ENCODE peak calls at places on chromosomes 11 and 22, in seven cellular contexts. V is GM13977, S is glutamatergic neuron, J is progenitor cell of endocrine pancreas, U is body of pancreas, X is fibroblast of mammary gland, E is endothelial cell. F is an unnamed sample.

GRCh38 chr11:68016904-68017817 is 7.0 kb downstream of the ALDH3B1 start:
- DNase-seq in V (no peak), X (no peak), S (peak), U (no peak), J (no peak), E (no peak), F (no peak)

GRCh38 chr11:33861366-33861765 is 30.5 kb downstream of the LMO2 start:
- DNase-seq in J (no peak), X (no peak), S (no peak), V (no peak), U (no peak), E (no peak), F (no peak)

GRCh38 chr11:117997436-117998200 is 11.4 kb downstream of the IL10RA start:
- DNase-seq in U (no peak), E (no peak), S (no peak), V (no peak), J (no peak), X (peak), F (no peak)

GRCh38 chr11:13463779-13464290 is 813 bp upstream of the BTBD10 start:
- DNase-seq in X (peak), J (no peak), S (no peak), V (no peak), E (no peak), U (no peak), F (no peak)

GRCh38 chr11:2691991-2692841 is 7.6 kb downstream of the KCNQ1OT1 start:
- DNase-seq in S (no peak), X (no peak), V (no peak), J (no peak), U (peak), E (no peak), F (no peak)

GRCh38 chr11:124277809-124278208 is 21.6 kb downstream of the OR8G5 start:
- DNase-seq in E (no peak), V (no peak), X (no peak), S (no peak), J (no peak), U (no peak), F (no peak)

GRCh38 chr22:20957691-20958440 is 9.2 kb upstream of the AIFM3 start:
- DNase-seq in V (peak), X (peak), E (no peak), S (peak), U (no peak), J (no peak), F (no peak)

GRCh38 chr22:25021976-25022711 is 69.6 kb downstream of the KIAA1671 start:
- DNase-seq in S (no peak), J (no peak), X (no peak), U (peak), V (no peak), E (no peak), F (no peak)

GRCh38 chr22:20904008-20904979 is 12.9 kb upstream of the CRKL start:
- DNase-seq in V (no peak), J (no peak), S (no peak), U (no peak), E (no peak), X (peak), F (no peak)

GRCh38 chr11:16111690-16112089 is 244.7 kb downstream of the SOX6 start:
- DNase-seq in S (no peak), J (no peak), X (no peak), V (no peak), E (no peak), U (no peak), F (no peak)

GRCh38 chr22:48719978-48720661 is 1107.6 kb downstream of the BRD1 start:
- DNase-seq in X (no peak), U (no peak), S (no peak), J (no peak), E (peak), V (no peak), F (no peak)

GRCh38 chr11:79963886-79964660 is 523.2 kb upstream of the TENM4 start:
- DNase-seq in S (no peak), X (no peak), J (no peak), E (no peak), U (no peak), V (no peak), F (no peak)

GRCh38 chr22:47835726-47836125 is 1073.3 kb downstream of the TBC1D22A start:
- DNase-seq in X (peak), U (no peak), V (no peak), S (no peak), E (no peak), J (no peak), F (no peak)

GRCh38 chr11:13009921-13010736 is 1.0 kb downstream of the RASSF10 start:
- DNase-seq in V (peak), U (peak), E (peak), J (peak), X (peak), S (peak), F (no peak)

GRCh38 chr22:32909561-32910348 is 108.2 kb downstream of the TIMP3 start:
- DNase-seq in E (no peak), V (no peak), S (no peak), X (no peak), U (no peak), J (no peak), F (no peak)

GRCh38 chr11:70470127-70470526 is 71.8 kb downstream of the CTTN start:
- DNase-seq in V (peak), S (no peak), J (no peak), X (peak), E (no peak), U (no peak), F (no peak)

GRCh38 chr11:16902979-16903378 is 111.2 kb downstream of the PLEKHA7 start:
- DNase-seq in X (no peak), U (no peak), S (no peak), E (no peak), J (no peak), V (peak), F (no peak)

GRCh38 chr11:94544832-94545640 is 1.3 kb downstream of the FUT4 start:
- DNase-seq in V (no peak), S (peak), X (no peak), E (no peak), J (peak), U (peak), F (peak)

GRCh38 chr11:131750152-131750551 is 379.7 kb downstream of the NTM start:
- DNase-seq in U (no peak), V (no peak), S (no peak), E (no peak), X (no peak), J (no peak), F (no peak)

GRCh38 chr22:39240841-39241631 is 3.7 kb downstream of the PDGFB start:
- DNase-seq in V (no peak), J (no peak), X (no peak), U (peak), S (peak), E (no peak), F (peak)

GRCh38 chr11:62538470-62539237 is 8.0 kb downstream of the AHNAK start:
- DNase-seq in V (peak), X (no peak), J (no peak), S (peak), U (no peak), E (no peak), F (no peak)

GRCh38 chr11:100920571-100920970 is 209.0 kb downstream of the PGR start:
- DNase-seq in E (no peak), J (no peak), S (no peak), V (no peak), X (no peak), U (no peak), F (no peak)

GRCh38 chr11:116199182-116199581 is 573.6 kb downstream of the BUD13 start:
- DNase-seq in S (peak), X (no peak), J (no peak), U (no peak), E (no peak), V (no peak), F (no peak)

GRCh38 chr11:27532652-27533325 is 26.2 kb upstream of the LIN7C start:
- DNase-seq in S (no peak), V (no peak), U (no peak), J (no peak), E (no peak), X (peak), F (no peak)

GRCh38 chr11:95920460-95921105 is 3.3 kb downstream of the MTMR2 start:
- DNase-seq in J (no peak), S (no peak), V (no peak), U (no peak), E (no peak), X (peak), F (no peak)

GRCh38 chr11:19714093-19714386 is 1.4 kb downstream of the NAV2 start:
- DNase-seq in U (no peak), X (peak), V (no peak), J (no peak), E (no peak), S (no peak), F (no peak)

GRCh38 chr22:38461414-38462081 is 6.3 kb upstream of the KDELR3 start:
- DNase-seq in S (peak), U (peak), J (peak), E (peak), X (peak), V (peak), F (peak)

GRCh38 chr11:8237453-8237852 is 26.2 kb downstream of the LMO1 start:
- DNase-seq in V (no peak), S (peak), J (no peak), X (no peak), E (no peak), U (no peak), F (no peak)

GRCh38 chr22:19430890-19431541 is 517 bp downstream of the HIRA start:
- DNase-seq in X (peak), E (peak), V (peak), S (peak), J (peak), U (peak), F (peak)

GRCh38 chr22:31945971-31946680 is 1.8 kb downstream of the YWHAH start:
- DNase-seq in V (no peak), E (no peak), J (no peak), U (no peak), X (no peak), S (no peak), F (no peak)

GRCh38 chr11:93857413-93858185 is 7.2 kb upstream of the VSTM5 start:
- DNase-seq in X (peak), S (no peak), J (no peak), E (no peak), V (no peak), U (no peak), F (no peak)

GRCh38 chr11:2777871-2778629 is 78.3 kb upstream of the KCNQ1OT1 start:
- DNase-seq in U (peak), J (peak), X (no peak), V (no peak), S (peak), E (peak), F (no peak)

DNA sequence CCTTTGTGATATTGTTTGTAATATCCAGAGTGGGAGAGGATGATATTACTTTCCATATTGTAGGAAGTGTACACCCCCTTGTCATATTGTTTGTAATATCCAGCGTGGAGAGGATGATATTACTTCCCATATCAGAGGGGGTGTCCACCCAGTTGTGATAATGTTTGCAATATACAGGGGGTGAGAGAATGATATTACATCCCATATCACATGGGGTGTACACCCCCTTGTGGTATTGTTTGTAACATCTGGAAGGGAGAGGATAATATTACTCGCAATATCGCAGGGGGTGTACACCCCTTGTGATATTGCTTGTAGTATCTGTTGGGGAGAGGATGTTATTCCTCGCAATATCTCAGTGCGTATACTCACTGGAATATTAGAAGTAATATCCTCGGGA is 61.5 kb downstream of the PRSS23 start:
- DNase-seq in X (no peak), U (no peak), S (no peak), V (no peak), J (no peak), E (no peak), F (no peak)
- TF ChIP-seq CTCF in X (peak), U (no peak), S (no peak), V (no peak), J (no peak), E (no peak), F (no peak)

DNA sequence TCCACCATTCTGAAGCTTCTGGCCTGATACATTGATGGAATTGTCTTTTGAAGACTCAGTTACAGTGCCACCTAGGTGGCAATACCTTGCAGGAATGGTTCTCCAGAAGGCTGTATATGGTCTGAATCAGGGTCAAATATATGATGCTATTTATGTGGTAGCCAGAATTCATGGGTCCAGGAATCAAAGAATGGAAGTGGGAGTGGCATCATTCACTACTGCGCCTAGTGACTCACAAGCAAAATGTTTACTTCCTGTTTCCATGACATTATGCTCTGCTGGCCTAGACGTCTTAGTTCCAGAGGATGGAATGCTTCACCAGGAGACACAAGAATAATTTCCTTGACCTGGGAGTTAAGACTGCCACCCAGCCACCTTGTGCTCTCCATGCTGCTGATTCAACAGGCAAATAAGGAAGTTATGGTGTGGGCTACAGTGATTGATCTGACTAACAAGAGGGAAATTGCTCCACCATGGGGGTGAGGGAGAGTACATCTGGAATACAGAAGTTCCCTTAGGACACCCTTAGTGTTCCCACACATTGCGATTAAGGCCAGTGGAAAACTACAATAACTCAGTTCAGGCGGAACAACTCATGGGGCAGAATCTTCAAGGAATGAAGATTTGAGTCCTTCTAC is 491.8 kb downstream of the ETS1 start:
- DNase-seq in X (peak), J (no peak), E (no peak), S (no peak), U (no peak), V (no peak), F (no peak)
- TF ChIP-seq CTCF in X (no peak), J (no peak), E (no peak), S (no peak), U (no peak), V (peak), F (no peak)

GRCh38 chr11:111399187-111400031 is 20.3 kb upstream of the POU2AF1 start:
- DNase-seq in J (no peak), V (no peak), X (no peak), E (no peak), U (no peak), S (no peak), F (no peak)
- TF ChIP-seq CTCF in J (no peak), V (peak), X (no peak), E (no peak), U (no peak), S (no peak), F (no peak)

GRCh38 chr11:66050581-66051231 is 1.5 kb upstream of the SF3B2 start:
- DNase-seq in S (no peak), U (no peak), X (no peak), J (no peak), E (no peak), V (peak), F (no peak)
- TF ChIP-seq CTCF in S (no peak), U (no peak), X (no peak), J (no peak), E (no peak), V (no peak), F (no peak)

DNA sequence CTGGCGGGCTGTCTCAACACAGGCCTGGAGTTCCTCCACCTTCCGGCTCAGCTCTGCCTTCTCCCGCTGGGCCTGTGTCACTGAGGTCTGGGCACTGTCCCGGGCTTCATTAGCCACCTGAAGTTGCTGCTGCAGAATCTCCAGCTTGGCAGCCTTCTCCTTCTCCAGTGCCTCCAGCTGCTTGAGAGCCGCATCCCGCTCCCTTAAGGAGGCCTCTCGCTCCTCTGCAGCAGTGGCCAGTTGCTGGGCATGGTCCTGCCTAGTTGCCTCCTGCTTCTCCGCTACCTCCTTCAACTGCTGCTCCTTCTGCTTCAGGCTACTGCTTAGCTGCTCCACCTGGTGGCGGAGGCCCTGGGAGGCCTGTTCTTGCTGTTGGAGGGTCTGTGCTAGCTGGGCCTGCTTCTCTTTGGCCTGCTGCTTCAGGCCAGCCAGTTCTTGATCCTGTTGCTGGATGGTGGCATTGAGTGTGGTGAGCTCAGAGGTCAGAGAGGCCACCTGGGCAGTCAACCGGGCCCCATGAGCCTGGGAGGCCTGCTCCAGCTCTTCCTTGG is 16.9 kb downstream of the IL18BP start:
- DNase-seq in V (no peak), X (peak), S (peak), E (peak), J (no peak), U (no peak), F (peak)
- TF ChIP-seq CTCF in V (peak), X (peak), S (no peak), E (no peak), J (peak), U (no peak), F (peak)

GRCh38 chr11:31883435-31883834 is 72.3 kb upstream of the PAX6 start:
- DNase-seq in U (no peak), E (no peak), S (no peak), V (no peak), X (no peak), J (no peak), F (no peak)
- TF ChIP-seq CTCF in U (no peak), E (no peak), S (no peak), V (no peak), X (no peak), J (no peak), F (no peak)

GRCh38 chr22:35155403-35156025 is 89.6 kb downstream of the ISX start:
- DNase-seq in X (peak), U (no peak), J (no peak), V (no peak), S (no peak), E (no peak), F (no peak)
- TF ChIP-seq CTCF in X (peak), U (no peak), J (no peak), V (no peak), S (peak), E (peak), F (no peak)

GRCh38 chr22:17912942-17913704 is 111.2 kb downstream of the MICAL3 start:
- DNase-seq in E (no peak), U (no peak), S (peak), X (no peak), V (no peak), J (no peak), F (no peak)

GRCh38 chr22:17911312-17911705 is 113.1 kb downstream of the MICAL3 start:
- DNase-seq in V (no peak), S (no peak), X (peak), U (no peak), E (no peak), J (no peak), F (no peak)

GRCh38 chr22:17911887-17912286 is 112.5 kb downstream of the MICAL3 start:
- DNase-seq in E (no peak), J (no peak), X (no peak), V (no peak), S (no peak), U (no peak), F (no peak)

GRCh38 chr22:17907731-17908051 is 116.7 kb downstream of the MICAL3 start:
- DNase-seq in J (no peak), U (no peak), X (no peak), S (no peak), V (no peak), E (no peak), F (no peak)

GRCh38 chr22:17910561-17911311 is 113.6 kb downstream of the MICAL3 start:
- DNase-seq in J (no peak), E (peak), V (no peak), U (peak), X (peak), S (peak), F (no peak)
- TF ChIP-seq CTCF in J (no peak), E (no peak), V (peak), U (no peak), X (peak), S (no peak), F (no peak)

DNA sequence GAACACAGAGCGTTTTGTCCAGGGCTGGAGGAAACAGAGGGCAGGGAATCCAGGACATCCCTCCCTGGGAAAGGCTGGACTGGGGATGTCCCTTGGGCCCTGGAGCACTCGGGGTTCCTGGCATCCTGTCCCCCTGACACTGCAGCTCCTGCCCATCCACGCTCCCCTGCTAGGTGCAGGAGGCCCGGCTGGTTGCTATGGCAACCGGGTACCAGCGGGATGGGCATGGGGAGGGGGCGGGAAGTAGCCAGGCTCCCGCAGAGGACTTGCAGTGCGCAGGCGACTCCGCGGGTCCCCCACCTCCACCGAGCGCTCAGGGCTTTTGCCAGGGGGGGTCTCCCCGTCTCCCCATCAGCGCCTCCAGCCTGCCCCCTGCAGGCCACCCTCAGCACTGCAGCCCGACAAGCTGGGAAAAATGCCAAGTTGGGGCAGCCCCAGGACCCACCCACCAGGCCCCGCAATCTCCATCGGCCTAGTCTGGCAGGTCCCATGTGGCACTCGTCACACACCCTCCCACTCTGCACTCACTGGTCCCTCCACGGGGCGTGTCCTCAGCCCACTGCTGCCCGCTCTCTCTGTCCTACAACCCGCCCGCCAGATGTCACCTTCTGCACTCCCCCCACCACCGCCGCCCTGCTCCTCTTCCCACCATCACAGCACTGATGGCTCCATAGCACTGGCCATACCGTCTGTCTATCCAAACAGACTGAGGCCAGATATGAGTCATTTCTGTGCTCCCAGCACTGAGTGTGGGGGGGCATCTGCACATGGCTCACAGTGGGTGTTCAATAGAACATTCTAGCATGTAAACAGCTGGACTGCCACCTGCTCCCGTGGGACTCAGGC is 31.5 kb downstream of the KIAA0930 start:
- DNase-seq in V (no peak), E (peak), J (no peak), X (peak), S (peak), U (no peak), F (no peak)
- TF ChIP-seq CTCF in V (peak), E (peak), J (peak), X (peak), S (peak), U (peak), F (peak)